ENCODE peak calls at places on chromosomes 2 and 18, in eight cellular contexts. H is ELR; E is left kidney; A is GM23248; C is CD8-positive, alpha-beta memory T cell; N is naive thymus-derived CD8-positive, alpha-beta T cell; O is HEK293T; P is fibroblast of gingiva. J is an unnamed sample.

GRCh38 chr2:27448381-27448780 is 6.2 kb downstream of the KRTCAP3 start:
- DNase-seq in A (no peak), E (no peak), O (no peak), C (no peak), H (no peak), N (no peak), P (no peak), J (no peak)

GRCh38 chr2:225192869-225193268 is 150.6 kb upstream of the DOCK10 start:
- DNase-seq in A (peak), N (no peak), O (no peak), E (no peak), H (peak), P (peak), C (no peak), J (no peak)

GRCh38 chr18:12327510-12328178 is 19.6 kb downstream of the TUBB6 start:
- DNase-seq in O (peak), E (peak), H (peak), A (peak), P (peak), N (peak), C (peak), J (peak)

GRCh38 chr2:179536185-179536584 is 271.6 kb upstream of the SESTD1 start:
- DNase-seq in H (no peak), P (no peak), O (no peak), C (no peak), N (no peak), A (peak), E (no peak), J (no peak)

GRCh38 chr18:36012891-36013290 is 40.4 kb downstream of the RMP24 start:
- DNase-seq in C (no peak), P (no peak), E (no peak), N (no peak), H (no peak), A (no peak), O (no peak), J (no peak)

GRCh38 chr18:6203791-6204190 is 210.9 kb downstream of the L3MBTL4 start:
- DNase-seq in E (no peak), O (no peak), N (no peak), H (no peak), A (no peak), C (no peak), P (no peak), J (no peak)

GRCh38 chr2:72923833-72924352 is 6.6 kb downstream of the EMX1 start:
- DNase-seq in O (no peak), P (no peak), N (no peak), C (no peak), A (no peak), H (no peak), E (peak), J (no peak)

GRCh38 chr2:110677080-110677479 is 783 bp downstream of the BUB1 start:
- DNase-seq in A (peak), P (no peak), N (no peak), O (no peak), E (no peak), C (no peak), H (no peak), J (peak)

GRCh38 chr18:34809697-34810096 is 99.6 kb downstream of the DTNA start:
- DNase-seq in H (peak), E (peak), P (peak), C (no peak), A (peak), N (no peak), O (peak), J (peak)

GRCh38 chr2:9252002-9252357 is 45.4 kb downstream of the ASAP2 start:
- DNase-seq in E (peak), A (no peak), C (no peak), O (no peak), P (no peak), H (peak), N (no peak), J (no peak)

GRCh38 chr2:156423674-156424282 is 12.4 kb upstream of the GPD2 start:
- DNase-seq in H (no peak), C (no peak), P (no peak), A (no peak), O (no peak), E (no peak), N (no peak), J (no peak)

GRCh38 chr2:235679471-235679870 is 185.6 kb downstream of the AGAP1 start:
- DNase-seq in P (no peak), O (no peak), H (no peak), A (no peak), C (no peak), N (no peak), E (no peak), J (no peak)

GRCh38 chr2:18498531-18498930 is 61.9 kb downstream of the RDH14 start:
- DNase-seq in A (no peak), O (no peak), N (no peak), H (no peak), E (peak), C (no peak), P (no peak), J (no peak)

GRCh38 chr2:79860233-79861058 is 347.6 kb downstream of the CTNNA2 start:
- DNase-seq in P (peak), C (no peak), E (peak), N (no peak), H (peak), O (peak), A (peak), J (peak)

GRCh38 chr2:218896501-218897393 is 16.1 kb downstream of the WNT10A start:
- DNase-seq in N (peak), O (no peak), A (no peak), H (peak), P (no peak), C (peak), E (peak), J (no peak)

GRCh38 chr2:233203060-233203459 is 48.4 kb upstream of the ATG16L1 start:
- DNase-seq in H (no peak), A (no peak), E (no peak), C (peak), P (no peak), N (no peak), O (no peak), J (no peak)

GRCh38 chr2:1721706-1722483 is 22.4 kb downstream of the PXDN start:
- DNase-seq in H (peak), N (no peak), E (no peak), C (no peak), A (peak), O (no peak), P (peak), J (no peak)

GRCh38 chr2:203583696-203584095 is 48.6 kb upstream of the RAPH1 start:
- DNase-seq in A (peak), N (no peak), P (no peak), C (no peak), E (peak), O (no peak), H (peak), J (no peak)

GRCh38 chr2:176182671-176183070 is 5.8 kb upstream of the HOXD1 start:
- DNase-seq in H (no peak), E (peak), C (no peak), A (no peak), N (no peak), O (no peak), P (no peak), J (no peak)

GRCh38 chr2:118940486-118941120 is 1.4 kb upstream of the MARCO start:
- DNase-seq in O (no peak), P (no peak), H (no peak), A (no peak), E (no peak), N (no peak), C (no peak), J (no peak)

GRCh38 chr2:24682357-24682756 is 110.8 kb downstream of the PTRHD1 start:
- DNase-seq in O (no peak), H (peak), E (no peak), P (no peak), N (no peak), A (no peak), C (no peak), J (no peak)

GRCh38 chr2:200351815-200352214 is 45.3 kb downstream of the SPATS2L start:
- DNase-seq in N (no peak), O (no peak), C (no peak), P (no peak), A (no peak), H (no peak), E (peak), J (no peak)

GRCh38 chr2:90079374-90079773 is 1387.9 kb downstream of the RPIA start:
- DNase-seq in E (no peak), N (no peak), A (no peak), H (no peak), O (no peak), C (no peak), P (no peak), J (no peak)

GRCh38 chr2:101697794-101698418 is 399 bp downstream of the MAP4K4 start:
- DNase-seq in N (no peak), A (peak), P (no peak), O (peak), H (no peak), E (no peak), C (no peak), J (peak)

GRCh38 chr2:151103551-151103950 is 158.1 kb downstream of the RBM43 start:
- DNase-seq in P (no peak), C (no peak), A (no peak), N (no peak), H (no peak), E (no peak), O (no peak), J (no peak)

GRCh38 chr2:52135235-52135634 is 1103.3 kb upstream of the NRXN1 start:
- DNase-seq in A (peak), P (peak), C (no peak), O (no peak), N (no peak), E (no peak), H (no peak), J (peak)

GRCh38 chr2:163155279-163155883 is 316.8 kb upstream of the KCNH7 start:
- DNase-seq in P (peak), C (no peak), E (peak), H (peak), N (no peak), O (peak), A (peak), J (peak)

GRCh38 chr2:98383166-98383565 is 36.9 kb downstream of the CNGA3 start:
- DNase-seq in H (no peak), C (no peak), E (no peak), N (no peak), P (no peak), O (no peak), A (no peak), J (no peak)

GRCh38 chr18:3903341-3903740 is 453.4 kb downstream of the TGIF1 start:
- DNase-seq in O (no peak), E (no peak), N (no peak), P (peak), H (peak), A (peak), C (no peak), J (no peak)